ENCODE peak calls at places on chromosomes 2 and 18, in nine cellular contexts. One of them, this sample, is unnamed.
A peak's percentile ranks its signal among the peaks of the same experiment; 100 is the strongest.

GRCh38 chr2:201781583-201782051 is 884 bp upstream of the ALS2 start:
- DNase-seq in A549: peak; percentile 27
- DNase-seq in upper lobe of right lung: no peak
- DNase-seq in adipocyte: peak; percentile 16
- DNase-seq in naive thymus-derived CD4-positive, alpha-beta T cell: peak; percentile 1
- DNase-seq in kidney epithelial cell: no peak
- DNase-seq in breast epithelium: no peak
- DNase-seq in CD4-positive, alpha-beta memory T cell: no peak
- DNase-seq in esophagus squamous epithelium: no peak
- DNase-seq in this sample: no peak

GRCh38 chr2:47006374-47007220 is 91.0 kb upstream of the MCFD2 start:
- DNase-seq in A549: no peak
- DNase-seq in upper lobe of right lung: no peak
- DNase-seq in adipocyte: no peak
- DNase-seq in naive thymus-derived CD4-positive, alpha-beta T cell: no peak
- DNase-seq in kidney epithelial cell: no peak
- DNase-seq in breast epithelium: no peak
- DNase-seq in CD4-positive, alpha-beta memory T cell: no peak
- DNase-seq in esophagus squamous epithelium: no peak
- DNase-seq in this sample: no peak

GRCh38 chr2:202237787-202238233 is 587 bp downstream of the SUMO1 start:
- DNase-seq in A549: peak; percentile 40
- DNase-seq in upper lobe of right lung: peak; percentile 64
- DNase-seq in adipocyte: peak; percentile 80
- DNase-seq in naive thymus-derived CD4-positive, alpha-beta T cell: no peak
- DNase-seq in kidney epithelial cell: no peak
- DNase-seq in breast epithelium: no peak
- DNase-seq in CD4-positive, alpha-beta memory T cell: peak; percentile 5
- DNase-seq in esophagus squamous epithelium: no peak
- DNase-seq in this sample: peak; percentile 52

GRCh38 chr18:59142274-59142673 is 2.6 kb downstream of the SEC11C start:
- DNase-seq in A549: no peak
- DNase-seq in upper lobe of right lung: no peak
- DNase-seq in adipocyte: no peak
- DNase-seq in naive thymus-derived CD4-positive, alpha-beta T cell: no peak
- DNase-seq in kidney epithelial cell: no peak
- DNase-seq in breast epithelium: no peak
- DNase-seq in CD4-positive, alpha-beta memory T cell: no peak
- DNase-seq in esophagus squamous epithelium: no peak
- DNase-seq in this sample: no peak

GRCh38 chr2:216090369-216090786 is 8.7 kb downstream of the TMEM169 start:
- DNase-seq in A549: no peak
- DNase-seq in upper lobe of right lung: no peak
- DNase-seq in adipocyte: no peak
- DNase-seq in naive thymus-derived CD4-positive, alpha-beta T cell: no peak
- DNase-seq in kidney epithelial cell: no peak
- DNase-seq in breast epithelium: no peak
- DNase-seq in CD4-positive, alpha-beta memory T cell: no peak
- DNase-seq in esophagus squamous epithelium: no peak
- DNase-seq in this sample: peak; percentile 30

GRCh38 chr2:231174211-231174651 is 24.2 kb upstream of the ARMC9 start:
- DNase-seq in A549: no peak
- DNase-seq in upper lobe of right lung: no peak
- DNase-seq in adipocyte: no peak
- DNase-seq in naive thymus-derived CD4-positive, alpha-beta T cell: no peak
- DNase-seq in kidney epithelial cell: no peak
- DNase-seq in breast epithelium: no peak
- DNase-seq in CD4-positive, alpha-beta memory T cell: no peak
- DNase-seq in esophagus squamous epithelium: no peak
- DNase-seq in this sample: no peak

GRCh38 chr2:42598656-42599267 is 30.3 kb downstream of the MTA3 start:
- DNase-seq in A549: no peak
- DNase-seq in upper lobe of right lung: no peak
- DNase-seq in adipocyte: no peak
- DNase-seq in naive thymus-derived CD4-positive, alpha-beta T cell: no peak
- DNase-seq in kidney epithelial cell: no peak
- DNase-seq in breast epithelium: no peak
- DNase-seq in CD4-positive, alpha-beta memory T cell: no peak
- DNase-seq in esophagus squamous epithelium: no peak
- DNase-seq in this sample: no peak

GRCh38 chr2:86487062-86487461 is 45.9 kb downstream of the KDM3A start:
- DNase-seq in A549: no peak
- DNase-seq in upper lobe of right lung: no peak
- DNase-seq in adipocyte: no peak
- DNase-seq in naive thymus-derived CD4-positive, alpha-beta T cell: no peak
- DNase-seq in kidney epithelial cell: no peak
- DNase-seq in breast epithelium: no peak
- DNase-seq in CD4-positive, alpha-beta memory T cell: no peak
- DNase-seq in esophagus squamous epithelium: no peak
- DNase-seq in this sample: no peak

GRCh38 chr2:177397501-177398289 is 5.1 kb downstream of the AGPS start:
- DNase-seq in A549: no peak
- DNase-seq in upper lobe of right lung: no peak
- DNase-seq in adipocyte: peak; percentile 50
- DNase-seq in naive thymus-derived CD4-positive, alpha-beta T cell: no peak
- DNase-seq in kidney epithelial cell: peak; percentile 50
- DNase-seq in breast epithelium: no peak
- DNase-seq in CD4-positive, alpha-beta memory T cell: no peak
- DNase-seq in esophagus squamous epithelium: no peak
- DNase-seq in this sample: peak; percentile 92

GRCh38 chr18:74550886-74551285 is 16.6 kb downstream of the CNDP1 start:
- DNase-seq in A549: no peak
- DNase-seq in upper lobe of right lung: no peak
- DNase-seq in adipocyte: no peak
- DNase-seq in naive thymus-derived CD4-positive, alpha-beta T cell: no peak
- DNase-seq in kidney epithelial cell: no peak
- DNase-seq in breast epithelium: no peak
- DNase-seq in CD4-positive, alpha-beta memory T cell: no peak
- DNase-seq in esophagus squamous epithelium: no peak
- DNase-seq in this sample: no peak

GRCh38 chr18:14747513-14748474 is at the start of gene ANKRD30B:
- DNase-seq in A549: no peak
- DNase-seq in upper lobe of right lung: peak; percentile 62
- DNase-seq in adipocyte: no peak
- DNase-seq in naive thymus-derived CD4-positive, alpha-beta T cell: no peak
- DNase-seq in kidney epithelial cell: no peak
- DNase-seq in breast epithelium: no peak
- DNase-seq in CD4-positive, alpha-beta memory T cell: no peak
- DNase-seq in esophagus squamous epithelium: no peak
- DNase-seq in this sample: no peak

GRCh38 chr2:75342504-75343175 is 143.3 kb upstream of the TACR1 start:
- DNase-seq in A549: no peak
- DNase-seq in upper lobe of right lung: no peak
- DNase-seq in adipocyte: no peak
- DNase-seq in naive thymus-derived CD4-positive, alpha-beta T cell: no peak
- DNase-seq in kidney epithelial cell: no peak
- DNase-seq in breast epithelium: no peak
- DNase-seq in CD4-positive, alpha-beta memory T cell: no peak
- DNase-seq in esophagus squamous epithelium: no peak
- DNase-seq in this sample: no peak

GRCh38 chr2:119523959-119524694 is at the start of gene SCTR:
- DNase-seq in A549: no peak
- DNase-seq in upper lobe of right lung: peak; percentile 73
- DNase-seq in adipocyte: no peak
- DNase-seq in naive thymus-derived CD4-positive, alpha-beta T cell: no peak
- DNase-seq in kidney epithelial cell: no peak
- DNase-seq in breast epithelium: no peak
- DNase-seq in CD4-positive, alpha-beta memory T cell: no peak
- DNase-seq in esophagus squamous epithelium: no peak
- DNase-seq in this sample: no peak
- H3K4me3 ChIP-seq in A549: peak within 1 kb of the TSS; percentile 24
- H3K4me3 ChIP-seq in upper lobe of right lung: peak within 1 kb of the TSS; percentile 45
- H3K4me3 ChIP-seq in adipocyte: no peak within 1 kb of the TSS
- H3K4me3 ChIP-seq in naive thymus-derived CD4-positive, alpha-beta T cell: no peak within 1 kb of the TSS
- H3K4me3 ChIP-seq in kidney epithelial cell: peak within 1 kb of the TSS; percentile 16
- H3K4me3 ChIP-seq in breast epithelium: no peak within 1 kb of the TSS
- H3K4me3 ChIP-seq in CD4-positive, alpha-beta memory T cell: no peak within 1 kb of the TSS
- H3K4me3 ChIP-seq in esophagus squamous epithelium: no peak within 1 kb of the TSS
- H3K4me3 ChIP-seq in this sample: no peak within 1 kb of the TSS

GRCh38 chr2:225464346-225465025 is 65.0 kb downstream of the NYAP2 start:
- DNase-seq in A549: no peak
- DNase-seq in upper lobe of right lung: no peak
- DNase-seq in adipocyte: no peak
- DNase-seq in naive thymus-derived CD4-positive, alpha-beta T cell: peak; percentile 16
- DNase-seq in kidney epithelial cell: no peak
- DNase-seq in breast epithelium: no peak
- DNase-seq in CD4-positive, alpha-beta memory T cell: peak; percentile 45
- DNase-seq in esophagus squamous epithelium: no peak
- DNase-seq in this sample: no peak
- H3K4me3 ChIP-seq in A549: no peak overlapping the region
- H3K4me3 ChIP-seq in upper lobe of right lung: peak overlapping the region; percentile 17
- H3K4me3 ChIP-seq in adipocyte: peak overlapping the region; percentile 12
- H3K4me3 ChIP-seq in naive thymus-derived CD4-positive, alpha-beta T cell: peak overlapping the region; percentile 40
- H3K4me3 ChIP-seq in kidney epithelial cell: no peak overlapping the region
- H3K4me3 ChIP-seq in breast epithelium: peak overlapping the region; percentile 48
- H3K4me3 ChIP-seq in CD4-positive, alpha-beta memory T cell: peak overlapping the region; percentile 46
- H3K4me3 ChIP-seq in esophagus squamous epithelium: peak overlapping the region; percentile 42
- H3K4me3 ChIP-seq in this sample: peak overlapping the region; percentile 37

DNA sequence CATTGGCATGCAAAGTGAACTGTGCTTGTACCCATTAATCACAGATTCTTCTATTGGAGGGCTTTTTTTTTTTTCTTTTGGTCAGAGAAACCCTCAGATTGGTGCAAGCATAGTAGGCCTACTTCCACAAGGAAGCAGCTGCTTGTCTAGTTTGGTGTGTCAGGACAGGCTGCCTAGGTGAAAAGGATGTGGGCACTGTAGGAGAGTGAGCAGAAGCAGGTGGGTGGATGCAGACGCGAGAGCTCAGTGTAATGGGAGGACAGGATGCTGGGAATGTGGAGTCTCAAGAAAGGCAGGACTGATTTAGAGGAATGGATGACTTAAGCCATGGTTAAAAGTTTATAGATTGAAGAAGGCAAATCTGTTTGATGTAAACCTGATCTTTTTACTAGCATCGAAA is 3.1 kb downstream of the ELP2 start:
- DNase-seq in A549: no peak
- DNase-seq in upper lobe of right lung: no peak
- DNase-seq in adipocyte: no peak
- DNase-seq in naive thymus-derived CD4-positive, alpha-beta T cell: no peak
- DNase-seq in kidney epithelial cell: no peak
- DNase-seq in breast epithelium: no peak
- DNase-seq in CD4-positive, alpha-beta memory T cell: no peak
- DNase-seq in esophagus squamous epithelium: no peak
- DNase-seq in this sample: no peak
- H3K4me3 ChIP-seq in A549: no peak overlapping the region
- H3K4me3 ChIP-seq in upper lobe of right lung: no peak overlapping the region
- H3K4me3 ChIP-seq in adipocyte: no peak overlapping the region
- H3K4me3 ChIP-seq in naive thymus-derived CD4-positive, alpha-beta T cell: no peak overlapping the region
- H3K4me3 ChIP-seq in kidney epithelial cell: no peak overlapping the region
- H3K4me3 ChIP-seq in breast epithelium: peak overlapping the region; percentile 30
- H3K4me3 ChIP-seq in CD4-positive, alpha-beta memory T cell: no peak overlapping the region
- H3K4me3 ChIP-seq in esophagus squamous epithelium: no peak overlapping the region
- H3K4me3 ChIP-seq in this sample: no peak overlapping the region

GRCh38 chr2:224945134-224945533 is 97.1 kb downstream of the DOCK10 start:
- DNase-seq in A549: no peak
- DNase-seq in upper lobe of right lung: no peak
- DNase-seq in adipocyte: no peak
- DNase-seq in naive thymus-derived CD4-positive, alpha-beta T cell: no peak
- DNase-seq in kidney epithelial cell: no peak
- DNase-seq in breast epithelium: no peak
- DNase-seq in CD4-positive, alpha-beta memory T cell: no peak
- DNase-seq in esophagus squamous epithelium: no peak
- DNase-seq in this sample: no peak

GRCh38 chr2:224948859-224949258 is 93.4 kb downstream of the DOCK10 start:
- DNase-seq in A549: no peak
- DNase-seq in upper lobe of right lung: no peak
- DNase-seq in adipocyte: peak; percentile 68
- DNase-seq in naive thymus-derived CD4-positive, alpha-beta T cell: no peak
- DNase-seq in kidney epithelial cell: no peak
- DNase-seq in breast epithelium: no peak
- DNase-seq in CD4-positive, alpha-beta memory T cell: no peak
- DNase-seq in esophagus squamous epithelium: no peak
- DNase-seq in this sample: peak; percentile 65

GRCh38 chr2:224947566-224947965 is 94.7 kb downstream of the DOCK10 start:
- DNase-seq in A549: no peak
- DNase-seq in upper lobe of right lung: no peak
- DNase-seq in adipocyte: no peak
- DNase-seq in naive thymus-derived CD4-positive, alpha-beta T cell: no peak
- DNase-seq in kidney epithelial cell: no peak
- DNase-seq in breast epithelium: no peak
- DNase-seq in CD4-positive, alpha-beta memory T cell: no peak
- DNase-seq in esophagus squamous epithelium: no peak
- DNase-seq in this sample: no peak

GRCh38 chr2:224948005-224948404 is 94.3 kb downstream of the DOCK10 start:
- DNase-seq in A549: no peak
- DNase-seq in upper lobe of right lung: no peak
- DNase-seq in adipocyte: no peak
- DNase-seq in naive thymus-derived CD4-positive, alpha-beta T cell: no peak
- DNase-seq in kidney epithelial cell: no peak
- DNase-seq in breast epithelium: no peak
- DNase-seq in CD4-positive, alpha-beta memory T cell: no peak
- DNase-seq in esophagus squamous epithelium: no peak
- DNase-seq in this sample: no peak

DNA sequence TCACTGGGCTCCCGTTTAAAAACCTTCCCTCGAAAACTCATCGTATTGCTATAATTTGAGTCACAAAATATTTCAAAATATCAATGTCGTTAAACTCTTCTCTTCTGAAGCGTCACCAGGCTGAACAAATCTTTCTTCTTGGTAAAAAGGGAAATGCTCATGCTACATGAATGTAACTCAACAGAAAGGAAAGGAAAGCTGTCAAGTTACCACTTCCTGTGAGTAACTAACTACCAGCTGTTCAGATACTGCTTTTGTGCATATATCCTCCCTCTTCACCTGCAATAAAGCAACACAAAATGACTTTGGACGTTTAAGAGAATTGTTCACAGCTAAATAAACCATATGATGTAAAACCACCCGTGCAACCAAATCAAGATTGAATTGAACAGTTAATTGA is 95.4 kb downstream of the DOCK10 start:
- DNase-seq in A549: no peak
- DNase-seq in upper lobe of right lung: no peak
- DNase-seq in adipocyte: peak; percentile 49
- DNase-seq in naive thymus-derived CD4-positive, alpha-beta T cell: peak; percentile 75
- DNase-seq in kidney epithelial cell: no peak
- DNase-seq in breast epithelium: no peak
- DNase-seq in CD4-positive, alpha-beta memory T cell: peak; percentile 67
- DNase-seq in esophagus squamous epithelium: no peak
- DNase-seq in this sample: no peak
- H3K4me3 ChIP-seq in A549: no peak overlapping the region
- H3K4me3 ChIP-seq in upper lobe of right lung: peak overlapping the region; percentile 34
- H3K4me3 ChIP-seq in adipocyte: no peak overlapping the region
- H3K4me3 ChIP-seq in naive thymus-derived CD4-positive, alpha-beta T cell: peak overlapping the region; percentile 59
- H3K4me3 ChIP-seq in kidney epithelial cell: no peak overlapping the region
- H3K4me3 ChIP-seq in breast epithelium: no peak overlapping the region
- H3K4me3 ChIP-seq in CD4-positive, alpha-beta memory T cell: peak overlapping the region; percentile 59
- H3K4me3 ChIP-seq in esophagus squamous epithelium: peak overlapping the region; percentile 46
- H3K4me3 ChIP-seq in this sample: no peak overlapping the region

GRCh38 chr2:35891936-35892335 is 463.6 kb upstream of the CRIM1 start:
- DNase-seq in A549: no peak
- DNase-seq in upper lobe of right lung: no peak
- DNase-seq in adipocyte: no peak
- DNase-seq in naive thymus-derived CD4-positive, alpha-beta T cell: no peak
- DNase-seq in kidney epithelial cell: no peak
- DNase-seq in breast epithelium: no peak
- DNase-seq in CD4-positive, alpha-beta memory T cell: no peak
- DNase-seq in esophagus squamous epithelium: no peak
- DNase-seq in this sample: no peak
- H3K4me3 ChIP-seq in A549: peak overlapping the region; percentile 7
- H3K4me3 ChIP-seq in upper lobe of right lung: no peak overlapping the region
- H3K4me3 ChIP-seq in adipocyte: no peak overlapping the region
- H3K4me3 ChIP-seq in naive thymus-derived CD4-positive, alpha-beta T cell: peak overlapping the region; percentile 4
- H3K4me3 ChIP-seq in kidney epithelial cell: no peak overlapping the region
- H3K4me3 ChIP-seq in breast epithelium: no peak overlapping the region
- H3K4me3 ChIP-seq in CD4-positive, alpha-beta memory T cell: peak overlapping the region; percentile 3
- H3K4me3 ChIP-seq in esophagus squamous epithelium: no peak overlapping the region
- H3K4me3 ChIP-seq in this sample: no peak overlapping the region

GRCh38 chr2:127672341-127673303 is 2.7 kb downstream of the LIMS2 start:
- DNase-seq in A549: no peak
- DNase-seq in upper lobe of right lung: no peak
- DNase-seq in adipocyte: no peak
- DNase-seq in naive thymus-derived CD4-positive, alpha-beta T cell: no peak
- DNase-seq in kidney epithelial cell: no peak
- DNase-seq in breast epithelium: peak; percentile 46
- DNase-seq in CD4-positive, alpha-beta memory T cell: no peak
- DNase-seq in esophagus squamous epithelium: no peak
- DNase-seq in this sample: no peak
- H3K4me3 ChIP-seq in A549: no peak overlapping the region
- H3K4me3 ChIP-seq in upper lobe of right lung: peak overlapping the region; percentile 72
- H3K4me3 ChIP-seq in adipocyte: peak overlapping the region; percentile 85
- H3K4me3 ChIP-seq in naive thymus-derived CD4-positive, alpha-beta T cell: no peak overlapping the region
- H3K4me3 ChIP-seq in kidney epithelial cell: no peak overlapping the region
- H3K4me3 ChIP-seq in breast epithelium: peak overlapping the region; percentile 82
- H3K4me3 ChIP-seq in CD4-positive, alpha-beta memory T cell: no peak overlapping the region
- H3K4me3 ChIP-seq in esophagus squamous epithelium: peak overlapping the region; percentile 79
- H3K4me3 ChIP-seq in this sample: no peak overlapping the region

This sample was measured in fibroblast of the aortic adventitia.